ENCODE peak calls at places on chromosomes 3 and 15, in five cellular contexts. R is mesenchymal stem cell, W is transverse colon, U is AG10803, Y is cardiac fibroblast. S is an unnamed sample.

GRCh38 chr15:71669688-71670087 is 140.7 kb upstream of the NR2E3 start:
- DNase-seq in R (no peak), W (no peak), U (no peak), Y (no peak), S (no peak)

GRCh38 chr15:98795980-98796379 is 147.6 kb downstream of the IGF1R start:
- DNase-seq in R (no peak), W (no peak), U (no peak), Y (no peak), S (no peak)

GRCh38 chr15:26372712-26373111 is 400.2 kb downstream of the GABRB3 start:
- DNase-seq in R (no peak), W (no peak), U (no peak), Y (no peak), S (no peak)

GRCh38 chr15:40372966-40373365 is 9.6 kb upstream of the KNSTRN start:
- DNase-seq in R (peak), W (no peak), U (peak), Y (peak), S (no peak)

GRCh38 chr3:158430968-158431367 is 140.0 kb upstream of the MLF1 start:
- DNase-seq in R (no peak), W (no peak), U (peak), Y (no peak), S (no peak)

GRCh38 chr3:13023251-13024055 is 49.8 kb downstream of the IQSEC1 start:
- DNase-seq in R (peak), W (no peak), U (no peak), Y (peak), S (no peak)

GRCh38 chr3:129665024-129665768 is 58.7 kb upstream of the PLXND1 start:
- DNase-seq in R (peak), W (no peak), U (peak), Y (peak), S (peak)

GRCh38 chr3:67647390-67647878 is 7.0 kb downstream of the SUCLG2 start:
- DNase-seq in R (peak), W (peak), U (peak), Y (peak), S (peak)

GRCh38 chr3:15860014-15860934 is 62.5 kb upstream of the ANKRD28 start:
- DNase-seq in R (peak), W (peak), U (peak), Y (peak), S (peak)

GRCh38 chr15:74783072-74783807 is 1.4 kb downstream of the CSK start:
- DNase-seq in R (peak), W (peak), U (no peak), Y (peak), S (no peak)

GRCh38 chr3:138256022-138256421 is 68.9 kb downstream of the ARMC8 start:
- DNase-seq in R (no peak), W (no peak), U (peak), Y (no peak), S (no peak)

DNA sequence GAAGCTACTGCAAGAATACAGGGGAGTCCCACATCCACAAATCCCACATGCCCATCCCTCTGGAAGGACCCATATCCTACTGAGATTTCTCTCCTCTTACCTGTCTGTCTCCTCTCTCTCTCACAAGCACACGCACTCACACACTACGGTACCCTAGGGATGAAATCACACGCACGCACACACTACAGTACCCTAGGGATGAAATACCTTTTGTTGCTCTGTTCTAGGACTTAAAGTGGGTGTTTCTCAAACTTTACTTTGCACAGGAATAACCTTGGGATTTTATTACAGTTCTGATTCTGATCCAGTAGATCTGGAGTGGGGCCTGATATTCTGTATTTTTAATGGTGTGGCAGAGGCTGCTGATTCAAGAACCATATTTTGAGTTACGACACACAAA is 622.2 kb upstream of the ZNF385D start:
- DNase-seq in R (no peak), W (no peak), U (no peak), Y (no peak), S (no peak)
- H3K4me3 ChIP-seq in R (no peak), W (no peak), U (no peak), Y (no peak), S (no peak)

GRCh38 chr3:42078686-42079085 is 12.5 kb upstream of the TRAK1 start:
- DNase-seq in R (no peak), W (peak), U (peak), Y (no peak), S (no peak)
- H3K4me3 ChIP-seq in R (no peak), W (no peak), U (no peak), Y (no peak), S (no peak)

GRCh38 chr3:64539451-64540196 is 148.2 kb downstream of the ADAMTS9 start:
- DNase-seq in R (no peak), W (peak), U (peak), Y (peak), S (no peak)

GRCh38 chr3:64530434-64531049 is 157.3 kb downstream of the ADAMTS9 start:
- DNase-seq in R (peak), W (peak), U (peak), Y (peak), S (peak)

GRCh38 chr3:64533565-64534317 is 154.1 kb downstream of the ADAMTS9 start:
- DNase-seq in R (peak), W (peak), U (peak), Y (peak), S (peak)
- H3K4me3 ChIP-seq in R (no peak), W (no peak), U (no peak), Y (no peak), S (no peak)

GRCh38 chr3:117010316-117010715 is 300.7 kb downstream of the TUSC7 start:
- DNase-seq in R (no peak), W (no peak), U (no peak), Y (no peak), S (no peak)

GRCh38 chr3:117017135-117017990 is 307.8 kb downstream of the TUSC7 start:
- DNase-seq in R (peak), W (no peak), U (no peak), Y (peak), S (no peak)

GRCh38 chr3:117016359-117016758 is 306.8 kb downstream of the TUSC7 start:
- DNase-seq in R (no peak), W (no peak), U (no peak), Y (no peak), S (no peak)

GRCh38 chr3:117006123-117006522 is 296.5 kb downstream of the TUSC7 start:
- DNase-seq in R (no peak), W (no peak), U (no peak), Y (no peak), S (no peak)

DNA sequence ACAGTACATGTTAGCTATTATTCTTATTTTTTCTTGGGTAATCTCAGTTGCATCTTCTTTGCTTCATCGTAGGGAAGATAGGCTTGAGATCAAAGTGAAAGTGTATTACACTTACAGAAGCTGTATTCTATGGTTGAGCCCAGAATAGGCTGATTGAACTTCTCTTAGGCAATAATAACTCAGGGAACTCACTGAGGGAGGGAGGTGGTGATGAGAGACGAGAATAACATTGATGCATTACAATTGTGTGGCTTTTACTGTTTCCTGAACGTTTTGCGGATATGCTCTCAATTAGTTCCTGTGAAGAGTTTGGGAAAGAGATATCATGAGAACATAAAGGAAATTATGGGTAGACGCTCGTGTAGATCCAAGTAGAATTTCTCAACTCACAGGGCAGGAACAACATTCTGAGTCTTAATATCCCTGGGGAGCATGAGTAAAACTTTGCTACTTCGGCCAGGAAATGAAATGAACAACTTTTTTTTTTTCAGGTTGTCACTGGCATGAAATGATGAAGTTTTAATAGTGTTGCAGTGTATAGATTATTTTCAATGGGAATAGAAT is 302.2 kb downstream of the TUSC7 start:
- DNase-seq in R (no peak), W (no peak), U (no peak), Y (peak), S (no peak)
- H3K4me3 ChIP-seq in R (no peak), W (no peak), U (no peak), Y (no peak), S (no peak)

GRCh38 chr3:37456791-37457190 is 282.4 kb upstream of the LRRFIP2 start:
- DNase-seq in R (no peak), W (no peak), U (no peak), Y (peak), S (no peak)
- H3K4me3 ChIP-seq in R (no peak), W (peak), U (no peak), Y (no peak), S (no peak)

DNA sequence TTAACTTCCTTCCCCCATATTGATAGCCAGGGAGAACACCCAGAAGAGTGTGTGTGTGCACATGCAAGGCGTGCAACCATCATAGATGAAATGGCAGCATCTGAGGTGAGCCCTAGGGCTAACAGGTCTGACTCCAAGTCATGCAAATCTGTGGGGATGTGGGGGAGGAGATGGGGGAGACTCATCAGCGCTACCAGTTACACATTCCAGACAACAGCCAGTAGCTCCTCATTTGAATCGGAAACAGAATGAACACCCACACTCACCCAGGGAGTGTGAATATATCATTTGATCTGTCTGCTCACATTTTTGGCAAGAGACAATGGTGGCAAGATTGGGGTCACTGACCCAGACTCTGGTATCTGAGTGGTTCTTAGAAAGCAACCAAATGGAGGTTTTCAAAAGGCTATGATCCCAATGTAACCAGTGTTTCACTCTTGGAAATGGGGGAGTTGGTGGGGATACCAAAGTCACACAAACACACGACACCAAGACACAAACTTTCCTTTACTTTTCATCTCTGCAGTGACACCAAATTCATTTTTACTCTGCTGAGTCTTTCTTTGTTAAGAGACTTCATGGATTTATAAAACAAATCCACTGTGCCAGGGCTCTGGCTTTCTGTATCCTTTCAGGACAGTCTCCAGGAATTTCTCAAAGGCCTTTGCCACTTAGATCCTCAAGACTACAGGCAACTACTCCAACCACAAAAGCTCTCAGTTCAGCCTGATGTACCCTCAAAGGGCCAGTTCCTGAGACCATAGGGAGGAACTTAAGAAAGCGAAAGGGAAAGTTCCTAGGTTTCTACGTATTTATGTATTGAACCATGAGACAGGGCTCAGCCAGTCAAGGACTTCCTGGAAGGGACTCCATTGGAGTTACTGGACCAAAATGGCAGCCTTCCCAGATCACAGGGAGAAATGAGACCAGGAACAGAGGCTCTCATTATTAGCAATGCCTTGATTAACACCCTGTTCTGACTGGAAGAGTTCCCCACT is 2.2 kb downstream of the CDCP1 start:
- DNase-seq in R (peak), W (no peak), U (no peak), Y (no peak), S (no peak)
- H3K4me3 ChIP-seq in R (no peak), W (peak), U (no peak), Y (no peak), S (no peak)

DNA sequence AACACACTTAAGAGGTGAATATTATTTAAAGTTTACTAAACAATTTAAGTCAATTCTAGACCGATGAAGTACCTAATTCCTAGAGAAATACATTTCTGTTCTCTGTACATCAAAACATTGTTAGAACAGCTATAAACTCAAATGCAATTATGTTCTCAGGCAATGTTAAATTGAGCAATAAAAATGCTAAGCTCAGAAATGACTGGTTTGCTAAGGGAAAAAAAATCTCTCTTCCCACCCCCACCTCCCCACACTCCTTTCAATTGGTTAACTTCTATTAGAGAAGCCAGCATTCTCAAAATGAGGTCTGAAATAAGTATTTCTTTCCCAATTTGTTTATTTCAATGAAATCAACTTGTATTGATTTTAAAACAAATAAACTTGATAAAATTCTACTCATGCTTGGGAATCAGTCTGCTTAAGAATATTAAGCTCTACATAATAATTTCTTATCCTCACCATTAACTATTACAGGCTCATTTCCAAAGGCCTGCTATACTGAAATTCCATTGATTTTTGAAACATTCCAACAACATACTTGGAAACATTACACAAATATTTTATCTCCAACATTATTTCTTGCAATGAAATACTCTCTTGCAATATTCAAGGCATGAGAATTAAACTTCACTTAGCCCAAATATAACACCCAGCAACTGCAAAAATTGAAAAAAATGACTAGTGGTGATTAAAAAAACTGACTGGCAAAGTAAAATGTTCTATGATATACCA is 22.6 kb downstream of the TSPAN3 start:
- DNase-seq in R (no peak), W (no peak), U (peak), Y (no peak), S (no peak)
- H3K4me3 ChIP-seq in R (no peak), W (no peak), U (no peak), Y (no peak), S (no peak)

GRCh38 chr15:68465861-68466560 is 34.0 kb upstream of the ITGA11 start:
- DNase-seq in R (peak), W (no peak), U (no peak), Y (no peak), S (no peak)
- H3K4me3 ChIP-seq in R (no peak), W (no peak), U (no peak), Y (no peak), S (no peak)

DNA sequence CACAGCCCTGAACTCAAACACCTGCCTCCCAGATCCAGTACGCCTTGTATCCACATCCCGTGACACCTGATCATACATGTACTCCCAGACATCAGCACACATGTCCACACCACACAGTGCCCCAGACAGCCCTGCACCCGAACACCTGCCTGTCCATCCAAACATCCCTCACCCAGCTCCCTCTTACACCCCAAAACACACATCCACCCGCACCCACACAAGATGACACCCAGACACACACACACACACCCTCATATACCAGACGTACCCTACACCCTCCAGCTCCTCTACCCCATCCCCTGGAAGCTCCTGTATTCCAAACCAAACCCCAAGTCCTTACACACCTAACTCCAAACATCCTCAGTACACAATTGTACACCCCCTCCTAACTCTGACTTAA is 735 bp downstream of the CAMK1 start:
- DNase-seq in R (no peak), W (no peak), U (no peak), Y (no peak), S (no peak)
- H3K4me3 ChIP-seq in R (no peak), W (peak), U (peak), Y (peak), S (peak)

GRCh38 chr15:90400005-90400758 is 12.1 kb downstream of the IQGAP1 start:
- DNase-seq in R (peak), W (no peak), U (no peak), Y (no peak), S (no peak)
- H3K4me3 ChIP-seq in R (no peak), W (peak), U (peak), Y (no peak), S (no peak)